ENCODE peak calls at places on chromosomes 5 and 9, in seven cellular contexts. Z is uterus, W is tibial nerve, Y is DND-41, N is pancreas, H is sigmoid colon, O is kidney. T is an unnamed sample. For H3K4me1, the result is how much of the 10 kb centered on the place peaks cover.

GRCh38 chr9:98916660-98917059 is 27.0 kb upstream of the COL15A1 start:
- DNase-seq in Z (peak), W (no peak), Y (peak), N (peak), H (peak), O (peak), T (no peak)

GRCh38 chr5:138466058-138466899 is 1.0 kb downstream of the EGR1 start:
- DNase-seq in Z (no peak), W (no peak), Y (no peak), N (peak), H (no peak), O (peak), T (peak)

GRCh38 chr9:134490446-134490845 is 151.2 kb upstream of the COL5A1 start:
- DNase-seq in Z (no peak), W (no peak), Y (no peak), N (no peak), H (peak), O (peak), T (no peak)

GRCh38 chr5:74786851-74787250 is 19.8 kb downstream of the NSA2 start:
- DNase-seq in Z (no peak), W (no peak), Y (no peak), N (no peak), H (no peak), O (no peak), T (no peak)

GRCh38 chr5:171596391-171596878 is 177.0 kb downstream of the FGF18 start:
- DNase-seq in Z (no peak), W (no peak), Y (no peak), N (no peak), H (no peak), O (peak), T (peak)

GRCh38 chr5:172680921-172681320 is 39.9 kb downstream of the NEURL1B start:
- DNase-seq in Z (no peak), W (no peak), Y (no peak), N (no peak), H (no peak), O (no peak), T (no peak)

GRCh38 chr9:128702445-128702948 is at the start of gene PKN3:
- DNase-seq in Z (peak), W (peak), Y (peak), N (peak), H (peak), O (peak), T (peak)

GRCh38 chr5:113204525-113205161 is 228.0 kb downstream of the DCP2 start:
- DNase-seq in Z (peak), W (peak), Y (no peak), N (no peak), H (peak), O (no peak), T (peak)

GRCh38 chr9:134167530-134167931 is 3.2 kb upstream of the RNU6ATAC start:
- DNase-seq in Z (no peak), W (no peak), Y (no peak), N (no peak), H (no peak), O (no peak), T (no peak)

GRCh38 chr9:134793281-134793680 is 87.3 kb upstream of the FCN2 start:
- DNase-seq in Z (no peak), W (no peak), Y (no peak), N (no peak), H (no peak), O (no peak), T (no peak)

GRCh38 chr9:38644601-38645000 is 24.2 kb upstream of the ANKRD18A start:
- DNase-seq in Z (no peak), W (no peak), Y (no peak), N (no peak), H (no peak), O (no peak), T (no peak)

GRCh38 chr9:29822458-29822857 is 2249.2 kb upstream of the C9orf72 start:
- DNase-seq in Z (no peak), W (no peak), Y (no peak), N (no peak), H (no peak), O (peak), T (no peak)

GRCh38 chr9:115403753-115404152 is 285.8 kb upstream of the TNC start:
- DNase-seq in Z (no peak), W (no peak), Y (no peak), N (no peak), H (no peak), O (no peak), T (no peak)

GRCh38 chr5:170752257-170753215 is 31.0 kb upstream of the GABRP start:
- DNase-seq in Z (no peak), W (no peak), Y (no peak), N (peak), H (no peak), O (peak), T (no peak)

GRCh38 chr5:168784449-168784848 is 205.3 kb upstream of the PANK3 start:
- DNase-seq in Z (no peak), W (no peak), Y (no peak), N (no peak), H (no peak), O (no peak), T (no peak)

GRCh38 chr9:109934499-109935214 is 154.7 kb downstream of the PALM2AKAP2 start:
- DNase-seq in Z (no peak), W (no peak), Y (no peak), N (no peak), H (no peak), O (no peak), T (no peak)

GRCh38 chr5:111252799-111253564 is 28.8 kb downstream of the CAMK4 start:
- DNase-seq in Z (no peak), W (no peak), Y (no peak), N (no peak), H (no peak), O (no peak), T (no peak)

GRCh38 chr5:32522429-32523143 is 62.8 kb upstream of the SUB1 start:
- DNase-seq in Z (no peak), W (peak), Y (peak), N (no peak), H (no peak), O (no peak), T (peak)

GRCh38 chr9:137485343-137486140 is 26.4 kb upstream of the NSMF start:
- DNase-seq in Z (no peak), W (no peak), Y (no peak), N (no peak), H (no peak), O (peak), T (no peak)

GRCh38 chr5:67487862-67488261 is 291.3 kb upstream of the CD180 start:
- DNase-seq in Z (no peak), W (no peak), Y (no peak), N (no peak), H (no peak), O (no peak), T (no peak)

GRCh38 chr5:150557507-150557872 is 49.6 kb downstream of the NDST1 start:
- DNase-seq in Z (no peak), W (no peak), Y (no peak), N (no peak), H (peak), O (no peak), T (no peak)

GRCh38 chr5:96292582-96293247 is 140.3 kb downstream of the PCSK1 start:
- DNase-seq in Z (no peak), W (no peak), Y (no peak), N (peak), H (peak), O (no peak), T (peak)

GRCh38 chr5:118548761-118549160 is 439.6 kb downstream of the DTWD2 start:
- DNase-seq in Z (no peak), W (no peak), Y (no peak), N (no peak), H (no peak), O (no peak), T (no peak)

GRCh38 chr5:43305948-43306563 is 7.2 kb downstream of the HMGCS1 start:
- DNase-seq in Z (no peak), W (no peak), Y (no peak), N (no peak), H (no peak), O (no peak), T (no peak)

GRCh38 chr5:28397502-28397941 is 1359.1 kb upstream of the CDH9 start:
- DNase-seq in Z (no peak), W (no peak), Y (no peak), N (no peak), H (no peak), O (no peak), T (no peak)

GRCh38 chr5:11273180-11273882 is 512.3 kb upstream of the DAP start:
- DNase-seq in Z (no peak), W (no peak), Y (no peak), N (no peak), H (no peak), O (no peak), T (no peak)

GRCh38 chr5:158947831-158948230 is 151.9 kb downstream of the EBF1 start:
- DNase-seq in Z (no peak), W (no peak), Y (no peak), N (no peak), H (no peak), O (no peak), T (no peak)

GRCh38 chr9:6944093-6944551 is 186.3 kb downstream of the KDM4C start:
- DNase-seq in Z (no peak), W (no peak), Y (no peak), N (no peak), H (no peak), O (no peak), T (no peak)

GRCh38 chr5:81848368-81848767 is 97.5 kb upstream of the SSBP2 start:
- DNase-seq in Z (peak), W (no peak), Y (no peak), N (peak), H (no peak), O (no peak), T (no peak)
- H3K27ac ChIP-seq in Z (peak), W (no peak), Y (no peak), N (no peak), H (no peak), O (no peak), T (no peak)

GRCh38 chr5:56822961-56823360 is 7.6 kb downstream of the MAP3K1 start:
- DNase-seq in Z (no peak), W (no peak), Y (no peak), N (no peak), H (no peak), O (no peak), T (no peak)
- H3K4me1 ChIP-seq in Z (under half), W (under half), Y (under half), N (half or more), H (under half), O (under half), T (under half)

GRCh38 chr9:127224883-127225739 is 39.5 kb upstream of the GARNL3 start:
- DNase-seq in Z (peak), W (peak), Y (no peak), N (peak), H (peak), O (peak), T (peak)
- TF ChIP-seq CTCF in Z (peak), W (peak), Y (no peak), N (no peak), H (no peak), O (no peak), T (no peak)

GRCh38 chr5:149388498-149389190 is 9.6 kb upstream of the IL17B start:
- DNase-seq in Z (no peak), W (no peak), Y (no peak), N (no peak), H (peak), O (no peak), T (no peak)

GRCh38 chr5:149387081-149387611 is 8.1 kb upstream of the IL17B start:
- DNase-seq in Z (peak), W (no peak), Y (no peak), N (no peak), H (peak), O (no peak), T (no peak)

GRCh38 chr5:149391524-149391923 is 12.4 kb upstream of the IL17B start:
- DNase-seq in Z (no peak), W (no peak), Y (no peak), N (no peak), H (peak), O (no peak), T (no peak)

GRCh38 chr5:149387982-149388381 is 8.9 kb upstream of the IL17B start:
- DNase-seq in Z (peak), W (no peak), Y (no peak), N (no peak), H (peak), O (no peak), T (no peak)

GRCh38 chr5:149389552-149390495 is 10.7 kb upstream of the IL17B start:
- DNase-seq in Z (no peak), W (no peak), Y (no peak), N (no peak), H (peak), O (no peak), T (no peak)
- H3K27ac ChIP-seq in Z (peak), W (no peak), Y (no peak), N (no peak), H (peak), O (no peak), T (peak)

DNA sequence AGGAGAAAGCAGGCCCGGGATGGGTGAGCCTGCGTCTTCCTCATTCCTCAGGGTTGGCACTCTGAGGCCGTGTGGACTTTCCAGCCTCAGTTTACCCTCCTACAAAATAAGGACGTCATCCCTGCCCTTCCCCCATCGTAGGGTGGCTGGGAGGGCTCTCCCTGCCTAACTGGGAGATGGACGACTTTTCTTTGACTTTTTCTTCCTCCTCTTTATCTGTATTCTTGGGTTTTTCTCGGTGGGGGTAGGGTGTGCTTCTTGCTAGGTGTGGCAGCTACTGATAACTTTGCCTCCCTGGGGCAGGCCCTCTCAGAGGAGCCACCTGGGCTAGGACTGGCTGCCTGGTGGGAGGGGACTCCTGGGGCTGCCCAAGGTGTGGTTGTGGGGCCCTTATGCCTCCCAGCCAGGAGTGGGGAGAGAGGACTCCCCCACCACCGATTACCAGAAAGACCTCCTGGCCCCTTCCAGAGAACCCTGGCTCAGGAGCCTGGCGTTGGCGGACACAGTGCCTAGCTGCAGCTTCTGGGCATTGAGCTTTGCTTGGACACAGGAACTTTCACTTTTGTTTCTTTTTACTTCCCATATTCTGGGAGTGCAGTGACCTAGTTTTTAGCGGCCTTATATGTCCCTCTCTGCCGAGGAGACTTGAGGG is 6.1 kb downstream of the GLIPR2 start:
- DNase-seq in Z (no peak), W (no peak), Y (no peak), N (no peak), H (peak), O (no peak), T (no peak)
- H3K4me1 ChIP-seq in Z (under half), W (under half), Y (under half), N (under half), H (half or more), O (under half), T (half or more)

T was measured in right atrium auricular region.